ENCODE peak calls at places on chromosomes 5 and 9, in nine cellular contexts. U is transverse colon, E is heart left ventricle, M is esophagus squamous epithelium, L is ovary, C is gastrocnemius medialis, W is erythroblast, S is HepG2, Q is K562. R is an unnamed sample.

GRCh38 chr5:115509547-115509946 is 35.0 kb downstream of the FEM1C start:
- DNase-seq in W (no peak), U (no peak), L (no peak), Q (no peak), E (no peak), C (no peak), M (no peak), S (no peak), R (no peak)

GRCh38 chr5:180212363-180213255 is 3.6 kb upstream of the RASGEF1C start:
- DNase-seq in W (no peak), C (no peak), M (no peak), Q (no peak), L (no peak), S (no peak), E (no peak), U (no peak), R (no peak)

GRCh38 chr5:171614511-171614910 is 171.1 kb upstream of the SMIM23 start:
- DNase-seq in Q (peak), C (no peak), E (no peak), L (no peak), U (no peak), W (no peak), M (no peak), S (no peak), R (no peak)

GRCh38 chr9:21711504-21711903 is 90.9 kb upstream of the MTAP start:
- DNase-seq in E (no peak), U (no peak), L (no peak), C (no peak), W (no peak), M (no peak), S (no peak), Q (no peak), R (no peak)

GRCh38 chr9:14993061-14993800 is 83.0 kb upstream of the FREM1 start:
- DNase-seq in M (no peak), Q (peak), E (peak), C (peak), U (peak), L (peak), S (no peak), W (peak), R (peak)

GRCh38 chr5:5229405-5229804 is 89.3 kb downstream of the ADAMTS16 start:
- DNase-seq in E (no peak), Q (no peak), L (no peak), W (no peak), M (no peak), C (no peak), U (no peak), S (no peak), R (no peak)

GRCh38 chr5:135139397-135140134 is 105.5 kb upstream of the PITX1 start:
- DNase-seq in C (no peak), Q (peak), E (no peak), L (no peak), W (no peak), U (peak), M (no peak), S (peak), R (peak)

GRCh38 chr9:133459476-133460404 is at the start of gene CACFD1:
- DNase-seq in C (peak), M (peak), U (peak), W (peak), L (peak), Q (peak), S (peak), E (peak), R (peak)

GRCh38 chr9:18821794-18822193 is 211.2 kb downstream of the SAXO1 start:
- DNase-seq in L (no peak), Q (no peak), U (no peak), M (no peak), W (peak), E (no peak), S (peak), C (no peak), R (no peak)

GRCh38 chr5:61357745-61358144 is 25.7 kb downstream of the ZSWIM6 start:
- DNase-seq in U (no peak), S (peak), E (no peak), C (no peak), Q (peak), L (no peak), W (peak), M (no peak), R (no peak)

GRCh38 chr9:135884328-135885035 is 22.9 kb downstream of the CAMSAP1 start:
- DNase-seq in M (no peak), U (no peak), L (no peak), E (no peak), S (peak), Q (no peak), W (peak), C (no peak), R (no peak)

GRCh38 chr5:171450423-171451246 is 31.2 kb downstream of the FGF18 start:
- DNase-seq in C (peak), S (no peak), Q (peak), M (no peak), E (peak), L (peak), U (peak), W (peak), R (peak)

GRCh38 chr9:6150483-6150882 is 65.1 kb upstream of the IL33 start:
- DNase-seq in Q (no peak), U (no peak), E (no peak), C (no peak), L (no peak), S (no peak), W (no peak), M (no peak), R (no peak)

GRCh38 chr9:132043708-132044107 is 36.0 kb downstream of the MED27 start:
- DNase-seq in S (no peak), U (no peak), C (no peak), W (no peak), M (no peak), Q (no peak), L (no peak), E (no peak), R (no peak)

GRCh38 chr5:78989080-78989479 is 4.0 kb upstream of the ARSB start:
- DNase-seq in C (no peak), Q (no peak), E (no peak), L (no peak), W (no peak), U (no peak), S (no peak), M (no peak), R (no peak)

GRCh38 chr5:78985407-78986223 is 505 bp upstream of the ARSB start:
- DNase-seq in W (peak), L (peak), M (no peak), C (peak), E (peak), Q (no peak), S (peak), U (peak), R (no peak)

GRCh38 chr5:78984020-78984610 is 995 bp downstream of the ARSB start:
- DNase-seq in M (no peak), W (no peak), L (no peak), C (no peak), E (no peak), U (no peak), Q (no peak), S (peak), R (no peak)

GRCh38 chr5:78983601-78984000 is 1.5 kb downstream of the ARSB start:
- DNase-seq in C (no peak), S (no peak), L (no peak), U (no peak), M (no peak), Q (no peak), W (peak), E (no peak), R (no peak)

GRCh38 chr5:78984611-78985406 is at the start of gene ARSB:
- DNase-seq in U (peak), L (peak), M (peak), W (peak), S (peak), C (peak), Q (peak), E (peak), R (peak)
- TF ChIP-seq POLR2A in U (peak), L (peak), M (no peak), W (peak), S (peak), C (peak), Q (peak), E (no peak), R (peak)

DNA sequence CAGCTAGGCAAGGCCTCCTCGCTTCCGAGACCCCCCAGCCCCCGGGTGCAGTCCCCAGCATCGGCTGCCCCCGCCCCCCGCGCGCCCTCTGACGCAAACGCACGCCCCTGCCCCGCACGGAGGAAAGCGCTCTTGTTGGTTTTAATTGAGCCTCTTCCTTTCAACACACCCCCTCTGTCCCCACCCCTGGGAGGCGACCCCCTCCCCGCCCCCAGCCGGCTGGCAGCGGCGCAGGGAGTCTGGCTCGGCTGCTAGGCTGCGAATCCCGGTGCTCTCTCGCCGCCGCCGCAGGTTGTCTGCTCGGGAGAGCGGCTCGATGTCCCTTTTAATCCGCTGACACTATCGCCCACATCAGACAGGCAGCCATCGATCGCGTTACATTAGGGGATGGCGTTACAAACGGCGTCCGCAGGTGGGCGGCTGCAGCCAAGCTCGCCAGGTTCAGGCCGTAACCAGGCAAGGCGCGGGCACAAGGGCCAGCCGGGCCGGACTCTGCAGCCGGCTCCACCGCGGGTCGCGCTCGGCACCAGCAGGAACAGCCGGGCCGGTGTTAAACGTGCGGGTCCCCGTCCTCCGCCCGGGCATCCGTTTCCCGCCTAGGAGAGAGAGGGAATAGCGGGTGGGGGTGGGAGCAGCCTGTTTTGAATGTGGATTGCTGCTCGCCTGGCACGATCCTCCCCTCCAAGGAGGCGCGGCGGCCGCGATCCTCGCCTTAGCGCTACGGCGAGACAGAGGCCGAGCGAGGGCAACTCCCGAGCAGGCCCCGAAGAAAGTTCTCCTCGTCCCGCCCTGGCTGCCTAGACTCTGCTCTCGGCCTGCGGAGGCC is 1.2 kb downstream of the NR2F1-AS1 start:
- DNase-seq in L (peak), S (no peak), Q (no peak), E (no peak), U (no peak), C (no peak), M (no peak), W (peak), R (no peak)
- TF ChIP-seq POLR2A in L (no peak), S (no peak), Q (no peak), E (no peak), U (no peak), C (no peak), M (no peak), W (no peak), R (no peak)

DNA sequence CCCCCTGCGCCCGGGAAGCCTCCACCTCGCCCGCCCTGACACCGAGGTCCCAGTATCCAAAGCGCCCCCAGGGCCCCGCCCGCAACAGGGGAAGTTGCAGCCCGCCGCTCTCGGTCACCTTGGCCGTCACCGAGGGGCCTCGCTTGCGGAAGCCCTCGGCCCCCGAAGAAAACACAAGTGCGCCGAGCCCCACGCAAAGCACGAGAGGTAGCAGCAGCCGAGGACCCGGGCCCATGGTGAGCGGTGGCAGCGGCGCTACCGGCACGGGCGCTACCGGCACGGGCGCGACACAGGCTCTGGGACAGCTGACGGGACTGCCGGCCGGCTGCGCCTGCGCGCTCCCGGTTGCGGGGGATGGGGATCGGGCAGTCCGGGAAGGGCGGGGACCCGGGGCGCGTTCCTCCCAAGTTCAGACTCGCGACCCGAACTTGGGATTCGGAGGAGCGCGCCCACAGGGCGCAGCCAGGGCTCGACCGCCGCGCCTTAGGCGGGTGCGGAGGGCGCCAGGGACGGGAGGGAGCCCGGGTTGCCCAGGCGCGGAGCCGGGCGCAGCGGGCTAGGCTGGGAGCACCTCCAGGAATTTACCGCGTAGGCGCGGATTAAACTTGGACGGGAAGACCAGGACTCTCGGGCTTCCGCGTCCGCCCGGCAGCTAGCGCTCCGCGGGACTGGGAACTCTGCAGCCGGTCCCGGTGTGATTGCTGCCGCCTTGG is at the start of gene PPIC:
- DNase-seq in Q (peak), E (peak), W (peak), M (no peak), U (peak), S (peak), C (peak), L (peak), R (peak)
- TF ChIP-seq POLR2A in Q (no peak), E (peak), W (no peak), M (no peak), U (peak), S (no peak), C (peak), L (peak), R (peak)

GRCh38 chr9:126151671-126152050 is 175.0 kb upstream of the MVB12B start:
- DNase-seq in Q (no peak), W (no peak), C (no peak), M (no peak), U (peak), S (no peak), L (no peak), E (no peak), R (no peak)
- TF ChIP-seq POLR2A in Q (no peak), W (no peak), C (no peak), M (no peak), U (no peak), S (no peak), L (no peak), E (no peak), R (no peak)

GRCh38 chr9:101435601-101436079 is at the start of gene ALDOB:
- DNase-seq in U (no peak), E (no peak), L (no peak), S (no peak), Q (no peak), W (no peak), C (no peak), M (no peak), R (no peak)
- TF ChIP-seq POLR2A in U (no peak), E (no peak), L (no peak), S (no peak), Q (no peak), W (no peak), C (no peak), M (no peak), R (no peak)

GRCh38 chr5:149452007-149452664 is 73.0 kb upstream of the IL17B start:
- DNase-seq in E (peak), S (peak), C (no peak), U (peak), W (no peak), Q (peak), L (peak), M (no peak), R (peak)

GRCh38 chr5:149450199-149450598 is 71.1 kb upstream of the IL17B start:
- DNase-seq in S (no peak), U (peak), W (no peak), C (peak), E (peak), M (no peak), L (peak), Q (no peak), R (peak)

GRCh38 chr5:149455889-149456409 is 76.9 kb upstream of the IL17B start:
- DNase-seq in M (no peak), W (peak), C (peak), E (peak), U (no peak), Q (peak), S (peak), L (peak), R (peak)

GRCh38 chr5:149453618-149454415 is 74.7 kb upstream of the IL17B start:
- DNase-seq in E (no peak), Q (no peak), W (no peak), S (no peak), U (no peak), C (no peak), M (no peak), L (no peak), R (no peak)

DNA sequence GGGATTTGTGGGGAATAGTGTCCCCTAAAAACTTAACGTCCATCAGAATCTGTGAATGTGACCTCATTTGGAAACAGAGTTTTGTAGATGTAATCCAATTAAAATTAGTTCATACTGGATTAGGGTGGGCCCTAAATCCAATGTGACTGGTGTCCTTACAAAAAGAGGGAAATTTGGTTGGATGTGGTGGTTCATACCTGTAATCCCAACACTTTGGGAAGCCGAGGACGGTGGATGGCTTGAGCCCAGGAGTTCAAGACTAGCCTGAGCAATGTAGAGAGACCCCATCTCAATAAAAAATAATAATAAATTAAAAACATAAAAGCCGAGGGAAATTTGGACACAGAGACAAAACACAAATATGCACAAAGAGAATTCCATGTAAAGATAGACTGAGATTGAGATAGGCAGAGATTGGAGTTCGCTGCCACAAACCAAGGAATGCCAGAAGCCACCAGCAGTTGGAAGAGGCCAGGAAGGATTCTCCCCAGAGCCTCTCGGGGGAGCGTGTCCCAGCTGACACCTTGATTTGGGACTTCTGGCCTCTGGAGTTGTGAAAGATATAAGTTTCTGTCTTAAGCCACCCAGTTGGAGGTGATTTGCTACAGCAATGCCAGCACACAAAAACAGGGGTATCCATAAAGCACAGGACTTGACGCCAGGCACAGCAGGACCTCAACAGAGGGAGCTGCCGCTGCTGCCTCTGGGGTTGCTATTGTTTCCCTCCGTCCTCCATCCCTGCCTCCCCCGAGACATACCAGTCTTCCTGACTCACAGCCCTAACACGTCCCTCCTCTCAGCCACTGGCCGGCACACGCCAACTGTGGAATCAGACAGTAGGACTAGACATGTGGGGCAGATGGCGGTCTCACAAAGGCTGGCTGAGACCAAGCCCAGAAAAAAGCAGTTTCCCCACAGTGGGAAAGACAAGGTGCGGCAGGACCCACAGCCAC is 73.8 kb upstream of the IL17B start:
- DNase-seq in W (no peak), S (peak), C (peak), L (peak), Q (no peak), E (peak), M (no peak), U (peak), R (peak)
- TF ChIP-seq POLR2A in W (no peak), S (no peak), C (peak), L (no peak), Q (no peak), E (peak), M (no peak), U (peak), R (no peak)

DNA sequence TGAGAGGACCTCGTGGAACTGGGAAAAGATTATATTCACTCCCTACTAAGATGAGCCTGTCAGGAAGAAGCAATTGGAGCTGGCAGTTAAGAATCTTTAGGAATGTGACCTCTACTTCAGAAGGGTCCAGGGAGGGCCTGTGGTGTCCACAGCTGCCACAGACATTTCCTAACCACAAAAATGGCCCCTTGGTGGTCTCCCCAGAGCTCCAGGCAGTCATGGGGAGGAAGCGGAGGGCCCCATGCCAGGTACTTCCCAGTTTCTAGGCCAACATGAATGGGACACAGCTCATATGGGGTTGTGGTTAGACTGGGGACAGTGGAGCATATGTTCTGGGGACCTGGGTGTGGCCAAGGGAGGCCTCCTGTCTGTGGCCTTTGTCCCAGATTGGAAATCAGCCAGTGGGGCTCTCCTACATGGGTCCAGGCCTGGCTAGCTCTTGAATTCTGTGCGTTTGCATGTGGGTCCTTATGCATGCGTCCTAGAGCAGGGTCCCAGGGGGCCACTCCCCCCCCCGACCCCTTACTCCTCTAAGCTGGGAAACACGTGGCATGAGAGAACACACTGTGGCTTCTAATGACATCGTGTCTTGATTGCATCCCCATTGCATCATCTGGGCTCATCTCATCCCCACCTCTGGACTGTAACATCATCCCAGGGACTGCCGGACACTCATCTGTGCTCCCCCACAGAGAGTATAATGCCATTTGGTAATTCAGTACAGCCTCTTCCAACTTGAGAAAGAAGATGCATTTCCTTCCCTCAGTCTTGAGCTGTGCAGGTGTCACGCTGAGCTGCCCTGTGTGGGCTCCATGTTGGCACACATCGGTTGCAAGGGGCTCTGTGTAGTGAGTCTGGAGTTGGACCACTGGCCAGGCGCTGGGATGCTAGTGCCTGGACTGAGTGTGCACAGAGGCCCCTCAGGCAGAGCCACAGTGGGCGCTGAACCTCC is 31.3 kb downstream of the IRF1 start:
- DNase-seq in S (no peak), W (peak), U (peak), C (peak), L (no peak), Q (peak), M (no peak), E (no peak), R (no peak)
- TF ChIP-seq POLR2A in S (no peak), W (no peak), U (no peak), C (no peak), L (no peak), Q (no peak), M (no peak), E (no peak), R (no peak)

R was measured in uterus.